ENCODE peak calls at places on chromosomes 5 and 9, in five cellular contexts. G, B, A, Q and M are unnamed samples.

GRCh38 chr5:145449794-145450193 is 385.3 kb downstream of the PRELID2 start:
- DNase-seq in B (no peak), A (no peak), Q (no peak), G (no peak), M (no peak)

GRCh38 chr9:71273613-71274012 is 152.2 kb upstream of the TRPM3 start:
- DNase-seq in G (no peak), B (no peak), A (no peak), Q (no peak), M (no peak)

GRCh38 chr9:134139081-134139480 is 3.2 kb downstream of the WDR5 start:
- DNase-seq in B (peak), A (peak), Q (no peak), G (no peak), M (no peak)

GRCh38 chr5:179246227-179246626 is 99.0 kb downstream of the ADAMTS2 start:
- DNase-seq in Q (no peak), B (no peak), A (no peak), G (no peak), M (no peak)

GRCh38 chr5:37005946-37006540 is 129.5 kb downstream of the NIPBL start:
- DNase-seq in A (peak), Q (no peak), B (peak), G (no peak), M (no peak)

GRCh38 chr5:14035859-14036440 is 91.5 kb upstream of the DNAH5 start:
- DNase-seq in Q (no peak), B (peak), G (peak), A (peak), M (no peak)

GRCh38 chr9:111839387-111839786 is 44.6 kb upstream of the SHOC1 start:
- DNase-seq in G (no peak), A (peak), B (peak), Q (no peak), M (no peak)

GRCh38 chr5:17444496-17444895 is 53.5 kb upstream of the TAF11L2 start:
- DNase-seq in G (no peak), Q (no peak), A (no peak), B (peak), M (no peak)

GRCh38 chr5:111076076-111076475 is 4.6 kb downstream of the TSLP start:
- DNase-seq in G (no peak), Q (no peak), A (peak), B (no peak), M (no peak)

GRCh38 chr5:148808864-148809642 is 17.4 kb upstream of the ADRB2 start:
- DNase-seq in B (no peak), A (no peak), G (no peak), Q (no peak), M (no peak)

GRCh38 chr9:98314381-98315066 is 59.1 kb upstream of the TBC1D2 start:
- DNase-seq in B (peak), Q (no peak), A (peak), G (no peak), M (no peak)

GRCh38 chr5:128228506-128228905 is 144.9 kb downstream of the SLC12A2 start:
- DNase-seq in A (peak), G (no peak), Q (no peak), B (peak), M (no peak)

GRCh38 chr5:115243412-115243811 is 19.3 kb downstream of the PGGT1B start:
- DNase-seq in B (peak), G (no peak), A (peak), Q (no peak), M (no peak)

GRCh38 chr5:114317751-114318150 is 44.1 kb upstream of the KCNN2 start:
- DNase-seq in Q (no peak), B (no peak), A (no peak), G (no peak), M (no peak)

GRCh38 chr5:39447968-39448367 is 23.2 kb upstream of the DAB2 start:
- DNase-seq in G (no peak), B (no peak), Q (no peak), A (no peak), M (no peak)

GRCh38 chr5:179558912-179559279 is 8.5 kb downstream of the RUFY1 start:
- DNase-seq in B (peak), Q (no peak), A (peak), G (peak), M (peak)

GRCh38 chr5:138303365-138303764 is 28.2 kb downstream of the CDC25C start:
- DNase-seq in Q (no peak), B (peak), A (peak), G (no peak), M (no peak)

GRCh38 chr9:98204692-98205091 is 12.3 kb upstream of the CORO2A start:
- DNase-seq in G (no peak), A (no peak), Q (no peak), B (no peak), M (no peak)

GRCh38 chr9:135506327-135507103 is 6.0 kb downstream of the MRPS2 start:
- DNase-seq in Q (no peak), B (no peak), A (no peak), G (peak), M (no peak)

GRCh38 chr9:78097541-78097940 is 65.9 kb upstream of the GNAQ start:
- DNase-seq in A (no peak), B (no peak), G (no peak), Q (no peak), M (no peak)

GRCh38 chr9:85224729-85225128 is 517.0 kb downstream of the AGTPBP1 start:
- DNase-seq in Q (no peak), G (no peak), B (peak), A (peak), M (no peak)

GRCh38 chr5:112795944-112796678 is 58.4 kb downstream of the APC start:
- DNase-seq in A (peak), B (peak), Q (no peak), G (no peak), M (no peak)

GRCh38 chr5:25448190-25448621 is 803.4 kb upstream of the CDH10 start:
- DNase-seq in A (no peak), G (peak), B (no peak), Q (no peak), M (no peak)

GRCh38 chr9:127858041-127858512 is 3.6 kb upstream of the ENG start:
- DNase-seq in A (peak), G (no peak), B (no peak), Q (no peak), M (no peak)

GRCh38 chr9:72540348-72540873 is 19.0 kb downstream of the TMC1 start:
- DNase-seq in Q (no peak), G (no peak), A (peak), B (peak), M (no peak)

GRCh38 chr5:173020154-173020581 is 36.0 kb upstream of the CREBRF start:
- DNase-seq in Q (no peak), G (no peak), B (no peak), A (peak), M (no peak)

GRCh38 chr9:16848189-16848588 is 22.3 kb downstream of the BNC2 start:
- DNase-seq in Q (no peak), G (no peak), A (no peak), B (no peak), M (no peak)

GRCh38 chr5:110297152-110297670 is 429.3 kb downstream of the TMEM232 start:
- DNase-seq in G (no peak), A (no peak), Q (no peak), B (no peak), M (no peak)

GRCh38 chr9:133539434-133539833 is 4.9 kb downstream of the ADAMTSL2 start:
- DNase-seq in Q (no peak), A (no peak), B (no peak), G (no peak), M (no peak)

GRCh38 chr5:11588803-11589202 is 315.4 kb downstream of the CTNND2 start:
- DNase-seq in Q (no peak), G (peak), A (no peak), B (no peak), M (no peak)

GRCh38 chr5:171092194-171092593 is 216.9 kb upstream of the TLX3 start:
- DNase-seq in Q (no peak), G (no peak), A (peak), B (peak), M (no peak)

GRCh38 chr5:123455640-123456039 is 32.4 kb upstream of the CEP120 start:
- DNase-seq in A (no peak), G (no peak), Q (no peak), B (no peak), M (no peak)

GRCh38 chr9:128138001-128138400 is 10.5 kb upstream of the PTGES2 start:
- DNase-seq in B (no peak), Q (no peak), A (no peak), G (no peak), M (no peak)

GRCh38 chr9:96875460-96876142 is 21.3 kb upstream of the ZNF782 start:
- DNase-seq in A (peak), B (peak), Q (peak), G (peak), M (peak)

GRCh38 chr5:14787801-14788579 is 83.6 kb downstream of the ANKH start:
- DNase-seq in B (no peak), Q (no peak), G (no peak), A (no peak), M (no peak)